ENCODE peak calls at places on chromosomes 11 and 22, in five cellular contexts. Q, W, A, S and X are unnamed samples.

GRCh38 chr22:39556970-39557811 is 13.4 kb upstream of the CACNA1I start:
- DNase-seq in A (no peak), W (no peak), S (peak; percentile 7), Q (no peak), X (no peak)

GRCh38 chr11:26649884-26650283 is 72.0 kb downstream of the SLC5A12 start:
- DNase-seq in S (peak; percentile 53), W (no peak), A (no peak), Q (no peak), X (no peak)

GRCh38 chr11:2097356-2097997 is 41.7 kb downstream of the IGF2 start:
- DNase-seq in Q (peak; percentile 54), W (peak; percentile 91), A (no peak), S (peak; percentile 82), X (peak; percentile 83)

GRCh38 chr11:34599406-34599901 is 21.4 kb upstream of the EHF start:
- DNase-seq in W (no peak), S (peak; percentile 79), Q (no peak), A (no peak), X (no peak)

GRCh38 chr11:74822187-74822586 is 73.5 kb downstream of the RNF169 start:
- DNase-seq in A (no peak), Q (no peak), S (peak; percentile 94), W (no peak), X (no peak)

GRCh38 chr22:45548441-45548840 is 45.8 kb downstream of the FBLN1 start:
- DNase-seq in S (no peak), W (no peak), A (peak; percentile 48), Q (peak; percentile 36), X (no peak)

GRCh38 chr11:120956710-120957500 is 67.0 kb upstream of the TBCEL start:
- DNase-seq in Q (no peak), S (no peak), W (no peak), A (no peak), X (no peak)

GRCh38 chr11:42407379-42407778 is 904.4 kb upstream of the API5 start:
- DNase-seq in S (no peak), W (no peak), A (no peak), Q (no peak), X (no peak)

GRCh38 chr11:108269583-108269982 is 46.7 kb downstream of the ATM start:
- DNase-seq in Q (no peak), S (no peak), A (no peak), W (no peak), X (no peak)

GRCh38 chr11:14773755-14774154 is 118.3 kb downstream of the CYP2R1 start:
- DNase-seq in W (no peak), A (no peak), S (peak; percentile 0), Q (no peak), X (no peak)

GRCh38 chr22:44889233-44889878 is 120.4 kb downstream of the PHF21B start:
- DNase-seq in W (no peak), S (no peak), Q (peak; percentile 27), A (peak; percentile 31), X (no peak)

GRCh38 chr22:41561788-41562187 is 978 bp downstream of the CSDC2 start:
- DNase-seq in W (no peak), Q (peak; percentile 20), A (no peak), S (no peak), X (peak; percentile 79)

GRCh38 chr11:13993096-13993760 is 30.7 kb downstream of the SPON1 start:
- DNase-seq in A (no peak), W (no peak), Q (peak; percentile 54), S (no peak), X (no peak)

GRCh38 chr11:47399860-47400812 is 8.3 kb upstream of the SLC39A13 start:
- DNase-seq in W (peak; percentile 62), A (peak; percentile 61), Q (peak; percentile 56), S (no peak), X (peak; percentile 45)

GRCh38 chr11:104968856-104969776 is 742 bp upstream of the CASP4 start:
- DNase-seq in W (peak; percentile 41), S (peak; percentile 34), A (peak; percentile 57), Q (peak; percentile 57), X (peak; percentile 29)

GRCh38 chr22:22141771-22142591 is 102.6 kb upstream of the VPREB1 start:
- DNase-seq in A (no peak), W (no peak), Q (no peak), S (no peak), X (no peak)

GRCh38 chr22:41358927-41359326 is 22.8 kb upstream of the TEF start:
- DNase-seq in W (no peak), S (no peak), A (no peak), Q (no peak), X (no peak)

GRCh38 chr22:24952837-24953293 is 349 bp downstream of the KIAA1671 start:
- DNase-seq in W (peak; percentile 68), A (no peak), Q (no peak), S (peak; percentile 7), X (peak; percentile 33)

GRCh38 chr11:118807800-118808778 is 17.1 kb upstream of the DDX6 start:
- DNase-seq in A (no peak), Q (no peak), S (no peak), W (no peak), X (no peak)

GRCh38 chr11:27471067-27471587 is 1.5 kb downstream of the LGR4 start:
- DNase-seq in A (no peak), Q (peak; percentile 50), S (no peak), W (no peak), X (no peak)

GRCh38 chr11:104572279-104572678 is 326.0 kb downstream of the CASP12 start:
- DNase-seq in S (peak; percentile 20), W (no peak), A (no peak), Q (no peak), X (no peak)

GRCh38 chr11:119077839-119078238 is 6.8 kb upstream of the HMBS start:
- DNase-seq in A (no peak), S (no peak), Q (peak; percentile 56), W (no peak), X (no peak)

GRCh38 chr11:82731691-82732277 is 1.9 kb downstream of the FAM181B start:
- DNase-seq in S (no peak), A (no peak), Q (no peak), W (no peak), X (no peak)

GRCh38 chr22:25644122-25644521 is 79.6 kb downstream of the GRK3 start:
- DNase-seq in W (no peak), A (no peak), Q (no peak), S (peak; percentile 6), X (peak; percentile 72)

GRCh38 chr11:2739531-2740274 is 39.9 kb upstream of the KCNQ1OT1 start:
- DNase-seq in S (no peak), A (peak; percentile 25), W (peak; percentile 23), Q (no peak), X (peak; percentile 21)

GRCh38 chr11:12235945-12236743 is 125.8 kb downstream of the MICAL2 start:
- DNase-seq in A (no peak), S (peak; percentile 72), W (no peak), Q (no peak), X (no peak)

GRCh38 chr11:91926967-91927366 is 297.7 kb upstream of the FAT3 start:
- DNase-seq in A (no peak), Q (no peak), W (no peak), S (no peak), X (peak; percentile 31)

GRCh38 chr11:106956887-106957505 is 61.3 kb downstream of the GUCY1A2 start:
- DNase-seq in W (no peak), S (no peak), A (no peak), Q (no peak), X (no peak)

GRCh38 chr11:73655686-73656085 is 9.3 kb downstream of the PLEKHB1 start:
- DNase-seq in A (no peak), S (no peak), W (no peak), Q (no peak), X (no peak)

GRCh38 chr11:73659961-73660360 is 13.6 kb downstream of the PLEKHB1 start:
- DNase-seq in Q (no peak), W (no peak), A (no peak), S (no peak), X (no peak)

GRCh38 chr11:73653996-73654395 is 7.6 kb downstream of the PLEKHB1 start:
- DNase-seq in S (no peak), A (no peak), Q (no peak), W (no peak), X (peak; percentile 46)

GRCh38 chr11:73654482-73655021 is 8.2 kb downstream of the PLEKHB1 start:
- DNase-seq in Q (no peak), S (no peak), A (no peak), W (no peak), X (no peak)

GRCh38 chr11:73656985-73657384 is 10.6 kb downstream of the PLEKHB1 start:
- DNase-seq in Q (no peak), W (no peak), A (no peak), S (no peak), X (no peak)
- TF ChIP-seq POLR2A in Q (no peak), W (no peak), A (no peak), S (no peak), X (no peak)

DNA sequence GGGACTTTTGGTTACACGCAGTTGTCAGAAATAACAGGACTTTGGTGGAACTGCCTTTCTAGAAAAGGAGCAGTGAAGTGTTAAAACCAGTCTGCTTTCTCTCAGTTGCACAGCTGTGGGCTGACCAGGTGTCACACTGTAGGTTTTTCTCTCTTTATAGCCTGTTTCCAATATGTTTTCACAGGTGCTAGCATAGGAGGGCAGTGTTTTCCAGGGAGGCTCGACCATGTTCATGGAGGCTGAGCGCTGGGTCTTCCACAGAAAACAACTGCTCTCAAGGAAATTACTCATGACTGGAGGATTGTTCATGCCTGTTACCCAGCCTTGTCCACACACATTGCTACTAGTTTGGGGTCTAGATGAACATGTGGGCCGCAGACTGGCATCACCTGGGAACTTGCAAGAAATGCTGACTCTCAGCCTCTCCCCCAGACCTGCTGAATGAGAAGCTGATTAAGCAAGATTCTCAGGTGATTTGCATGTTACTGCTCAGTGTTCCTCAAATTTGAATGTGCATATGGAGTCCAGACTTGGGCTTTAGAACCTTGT is 157.7 kb downstream of the MAML2 start:
- DNase-seq in W (no peak), A (no peak), Q (no peak), S (no peak), X (no peak)
- TF ChIP-seq POLR2A in W (no peak), A (no peak), Q (no peak), S (no peak), X (no peak)

GRCh38 chr22:36506637-36507517 is at the start of gene FOXRED2:
- DNase-seq in Q (peak; percentile 93), S (peak; percentile 68), A (peak; percentile 91), W (peak; percentile 94), X (peak; percentile 90)
- TF ChIP-seq POLR2A in Q (peak; percentile 67), S (peak; percentile 56), A (peak; percentile 91), W (peak; percentile 83), X (peak; percentile 85)

DNA sequence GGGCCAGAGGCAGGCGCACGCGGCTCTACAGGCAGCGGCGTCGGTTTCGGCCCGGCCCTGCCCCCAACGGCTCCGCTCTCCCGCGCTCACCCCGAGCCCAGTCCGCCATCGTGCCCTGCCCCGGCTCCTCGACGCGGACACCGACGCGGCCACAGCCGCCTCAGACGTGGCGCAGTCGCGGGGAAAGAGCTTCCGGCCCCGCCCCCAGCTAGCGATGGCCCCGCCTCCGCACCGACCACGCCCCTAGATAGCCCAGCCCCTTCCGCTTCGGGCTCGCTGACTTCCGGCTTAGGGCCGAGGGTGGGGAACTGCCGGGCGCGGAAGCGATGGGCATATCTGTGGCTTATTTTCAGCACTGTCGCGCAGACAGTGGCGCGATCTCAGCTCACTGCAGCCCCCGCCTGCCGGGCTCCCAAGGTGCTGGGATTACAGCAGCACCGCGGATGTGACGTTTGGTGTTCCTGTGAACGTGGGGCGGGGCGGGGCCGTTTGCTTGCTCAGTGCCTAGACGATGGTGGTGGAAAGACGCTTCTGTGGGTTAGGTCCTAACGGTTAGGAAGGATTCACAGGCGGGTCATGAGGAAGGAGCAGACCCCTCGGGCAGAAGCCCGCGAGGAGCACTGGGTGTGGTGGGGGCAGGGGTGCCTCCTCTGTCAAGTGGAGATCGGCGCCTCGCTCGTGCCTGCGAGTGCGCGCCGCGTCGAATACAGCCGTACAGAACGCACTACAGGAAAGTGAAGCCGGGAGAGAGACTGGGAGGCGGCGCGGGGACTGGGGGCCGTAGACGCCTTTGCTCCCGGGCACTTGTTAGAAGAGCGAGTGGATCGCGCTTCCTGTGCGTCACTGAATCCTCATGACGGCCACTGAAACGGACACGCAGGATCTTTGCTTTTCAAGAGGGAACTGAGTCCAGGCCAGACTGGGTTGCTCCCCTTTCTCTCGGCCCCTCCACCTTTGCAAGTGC is at the start of the genes BET1L and RIC8A:
- DNase-seq in S (peak; percentile 99), W (peak; percentile 96), A (peak; percentile 96), Q (peak; percentile 96), X (peak; percentile 98)
- TF ChIP-seq POLR2A in S (peak; percentile 96), W (peak; percentile 91), A (peak; percentile 93), Q (peak; percentile 96), X (peak; percentile 47)